ENCODE peak calls at places on chromosomes 4 and X, in eight cellular contexts. Z is foreskin fibroblast, W is memory B cell, N is T-cell, X is OCI-LY7, S is sciatic nerve, C is amygdala, V is GM04503. J is an unnamed sample.

GRCh38 chrX:115449742-115450141 is 111.2 kb upstream of the PLS3 start:
- DNase-seq in Z (peak; percentile 31), W (no peak), N (no peak), X (no peak), S (peak; percentile 76), C (no peak), V (no peak), J (no peak)

GRCh38 chr4:38902695-38903094 is 35.1 kb downstream of the FAM114A1 start:
- DNase-seq in Z (no peak), W (peak; percentile 16), N (no peak), X (peak; percentile 64), S (no peak), C (no peak), V (no peak), J (peak; percentile 28)

GRCh38 chr4:138114434-138114833 is 127.7 kb downstream of the SLC7A11 start:
- DNase-seq in Z (no peak), W (peak; percentile 29), N (no peak), X (peak; percentile 87), S (no peak), C (no peak), V (no peak), J (peak; percentile 21)

GRCh38 chrX:119880552-119881437 is 9.2 kb downstream of the NDUFA1 start:
- DNase-seq in Z (peak; percentile 51), W (no peak), N (peak; percentile 12), X (peak; percentile 76), S (peak; percentile 42), C (no peak), V (no peak), J (no peak)

GRCh38 chrX:40831750-40832149 is 96.4 kb upstream of the MED14 start:
- DNase-seq in Z (no peak), W (no peak), N (no peak), X (no peak), S (no peak), C (no peak), V (no peak), J (no peak)

GRCh38 chr4:137998666-137999429 is 243.3 kb downstream of the SLC7A11 start:
- DNase-seq in Z (no peak), W (no peak), N (no peak), X (no peak), S (no peak), C (no peak), V (peak; percentile 89), J (no peak)

GRCh38 chrX:1086444-1087409 is 125.7 kb downstream of the CRLF2 start:
- DNase-seq in Z (no peak), W (no peak), N (no peak), X (no peak), S (peak; percentile 8), C (no peak), V (peak; percentile 12), J (no peak)

GRCh38 chrX:1521459-1521956 is 15.5 kb downstream of the P2RY8 start:
- DNase-seq in Z (no peak), W (peak; percentile 86), N (peak; percentile 72), X (peak; percentile 99), S (no peak), C (no peak), V (no peak), J (peak; percentile 65)

GRCh38 chr4:182265881-182266280 is 22.7 kb downstream of the TENM3 start:
- DNase-seq in Z (no peak), W (no peak), N (no peak), X (peak; percentile 2), S (no peak), C (no peak), V (no peak), J (no peak)

GRCh38 chrX:132367314-132367713 is 121.5 kb downstream of the MBNL3 start:
- DNase-seq in Z (no peak), W (no peak), N (no peak), X (no peak), S (no peak), C (no peak), V (no peak), J (no peak)

GRCh38 chr4:87541521-87541920 is 12.3 kb upstream of the SPARCL1 start:
- DNase-seq in Z (no peak), W (no peak), N (no peak), X (no peak), S (no peak), C (no peak), V (no peak), J (no peak)

GRCh38 chr4:125639182-125639621 is 324.4 kb downstream of the FAT4 start:
- DNase-seq in Z (peak; percentile 42), W (no peak), N (no peak), X (no peak), S (no peak), C (no peak), V (no peak), J (no peak)

GRCh38 chr4:172147702-172148101 is 334.5 kb downstream of the GALNTL6 start:
- DNase-seq in Z (no peak), W (no peak), N (no peak), X (no peak), S (no peak), C (no peak), V (peak; percentile 6), J (no peak)

GRCh38 chrX:132390817-132391216 is 98.0 kb downstream of the MBNL3 start:
- DNase-seq in Z (no peak), W (no peak), N (no peak), X (no peak), S (no peak), C (no peak), V (no peak), J (no peak)

GRCh38 chr4:6362243-6362885 is 92.7 kb downstream of the WFS1 start:
- DNase-seq in Z (no peak), W (no peak), N (no peak), X (no peak), S (no peak), C (no peak), V (no peak), J (no peak)

GRCh38 chrX:55758033-55758432 is 40.5 kb downstream of the RRAGB start:
- DNase-seq in Z (peak; percentile 7), W (no peak), N (no peak), X (no peak), S (no peak), C (no peak), V (no peak), J (no peak)

GRCh38 chr4:140344621-140345020 is 28.8 kb upstream of the SCOC start:
- DNase-seq in Z (no peak), W (no peak), N (no peak), X (no peak), S (no peak), C (peak; percentile 18), V (no peak), J (no peak)

GRCh38 chrX:53071604-53072417 is 10.4 kb upstream of the TSPYL2 start:
- DNase-seq in Z (peak; percentile 28), W (peak; percentile 67), N (peak; percentile 65), X (peak; percentile 84), S (peak; percentile 73), C (peak; percentile 47), V (no peak), J (peak; percentile 33)

GRCh38 chr4:8307126-8307525 is 37.6 kb downstream of the HTRA3 start:
- DNase-seq in Z (no peak), W (no peak), N (no peak), X (no peak), S (peak; percentile 51), C (no peak), V (no peak), J (no peak)

GRCh38 chrX:10028283-10029104 is 61.3 kb downstream of the CLDN34 start:
- DNase-seq in Z (no peak), W (no peak), N (no peak), X (no peak), S (no peak), C (no peak), V (no peak), J (no peak)

GRCh38 chrX:21961142-21961541 is 20.6 kb downstream of the SMS start:
- DNase-seq in Z (no peak), W (no peak), N (no peak), X (no peak), S (no peak), C (no peak), V (no peak), J (no peak)

GRCh38 chr4:183097251-183098079 is 1.6 kb upstream of the WWC2 start:
- DNase-seq in Z (no peak), W (no peak), N (no peak), X (no peak), S (peak; percentile 66), C (peak; percentile 10), V (no peak), J (no peak)

GRCh38 chr4:66693694-66694093 is 851.6 kb downstream of the CENPC start:
- DNase-seq in Z (no peak), W (no peak), N (no peak), X (no peak), S (no peak), C (no peak), V (no peak), J (no peak)

GRCh38 chrX:78321809-78322208 is 5.6 kb downstream of the CYSLTR1 start:
- DNase-seq in Z (no peak), W (peak; percentile 58), N (peak; percentile 48), X (peak; percentile 75), S (no peak), C (no peak), V (no peak), J (no peak)

GRCh38 chrX:580020-580419 is 50.6 kb upstream of the SHOX start:
- DNase-seq in Z (no peak), W (no peak), N (no peak), X (no peak), S (no peak), C (no peak), V (no peak), J (no peak)

GRCh38 chr4:163111588-163111987 is 55.1 kb downstream of the NAF1 start:
- DNase-seq in Z (no peak), W (no peak), N (no peak), X (no peak), S (no peak), C (no peak), V (no peak), J (no peak)

GRCh38 chr4:166501941-166502382 is 628.9 kb downstream of the TLL1 start:
- DNase-seq in Z (no peak), W (no peak), N (no peak), X (peak; percentile 1), S (no peak), C (no peak), V (no peak), J (peak; percentile 1)

GRCh38 chr4:59597536-59598232 is 1602.4 kb upstream of the ADGRL3 start:
- DNase-seq in Z (no peak), W (no peak), N (no peak), X (no peak), S (no peak), C (peak; percentile 32), V (no peak), J (no peak)

GRCh38 chr4:182916483-182917181 is 554 bp downstream of the DCTD start:
- DNase-seq in Z (peak; percentile 73), W (peak; percentile 15), N (no peak), X (peak; percentile 44), S (peak; percentile 79), C (peak; percentile 55), V (no peak), J (peak; percentile 16)

GRCh38 chrX:107924136-107924746 is 57.9 kb downstream of the TEX13B start:
- DNase-seq in Z (no peak), W (no peak), N (no peak), X (no peak), S (no peak), C (no peak), V (no peak), J (no peak)

GRCh38 chr4:54036184-54036583 is 28.2 kb downstream of the CHIC2 start:
- DNase-seq in Z (no peak), W (no peak), N (no peak), X (no peak), S (no peak), C (no peak), V (no peak), J (no peak)

GRCh38 chr4:7322166-7322991 is 112.4 kb downstream of the PSAPL1 start:
- DNase-seq in Z (no peak), W (no peak), N (no peak), X (no peak), S (no peak), C (peak; percentile 65), V (no peak), J (no peak)

GRCh38 chr4:108301583-108302256 is 133.0 kb upstream of the LEF1 start:
- DNase-seq in Z (no peak), W (no peak), N (no peak), X (no peak), S (no peak), C (no peak), V (no peak), J (no peak)

GRCh38 chr4:55635760-55636621 is at the start of gene NMU:
- DNase-seq in Z (peak; percentile 2), W (peak; percentile 23), N (no peak), X (no peak), S (peak; percentile 56), C (peak; percentile 19), V (no peak), J (no peak)

J was measured in GM19239.